ENCODE peak calls at places on chromosomes 4 and X, in four cellular contexts. One of them, this sample, is unnamed.

GRCh38 chr4:151475338-151475737 is 66.4 kb downstream of the FHIP1A start:
- DNase-seq in sigmoid colon: no peak
- DNase-seq in PC-3: no peak
- DNase-seq in mucosa of descending colon: no peak
- DNase-seq in this sample: peak; percentile 54

GRCh38 chr4:106659386-106659785 is 290.8 kb upstream of the GIMD1 start:
- DNase-seq in sigmoid colon: no peak
- DNase-seq in PC-3: no peak
- DNase-seq in mucosa of descending colon: no peak
- DNase-seq in this sample: no peak

GRCh38 chr4:94419956-94420355 is 31.8 kb upstream of the PDLIM5 start:
- DNase-seq in sigmoid colon: no peak
- DNase-seq in PC-3: peak; percentile 11
- DNase-seq in mucosa of descending colon: no peak
- DNase-seq in this sample: peak; percentile 64

GRCh38 chrX:124335598-124335997 is 3.1 kb downstream of the TEX13D start:
- DNase-seq in sigmoid colon: no peak
- DNase-seq in PC-3: no peak
- DNase-seq in mucosa of descending colon: no peak
- DNase-seq in this sample: no peak

GRCh38 chr4:119041951-119042560 is 93.6 kb upstream of the MYOZ2 start:
- DNase-seq in sigmoid colon: peak; percentile 79
- DNase-seq in PC-3: peak; percentile 77
- DNase-seq in mucosa of descending colon: no peak
- DNase-seq in this sample: peak; percentile 49

GRCh38 chr4:8346838-8347605 is 77.5 kb downstream of the HTRA3 start:
- DNase-seq in sigmoid colon: peak; percentile 60
- DNase-seq in PC-3: no peak
- DNase-seq in mucosa of descending colon: no peak
- DNase-seq in this sample: no peak

GRCh38 chr4:95535180-95535579 is 13.6 kb downstream of the UNC5C start:
- DNase-seq in sigmoid colon: no peak
- DNase-seq in PC-3: no peak
- DNase-seq in mucosa of descending colon: no peak
- DNase-seq in this sample: no peak

GRCh38 chr4:95548738-95549245 is at the start of gene UNC5C:
- DNase-seq in sigmoid colon: peak; percentile 88
- DNase-seq in PC-3: no peak
- DNase-seq in mucosa of descending colon: peak; percentile 69
- DNase-seq in this sample: peak; percentile 76

GRCh38 chr4:26412381-26413372 is 77.6 kb downstream of the CCKAR start:
- DNase-seq in sigmoid colon: no peak
- DNase-seq in PC-3: no peak
- DNase-seq in mucosa of descending colon: no peak
- DNase-seq in this sample: no peak

GRCh38 chrX:12488781-12489180 is 302.4 kb upstream of the PRPS2 start:
- DNase-seq in sigmoid colon: no peak
- DNase-seq in PC-3: no peak
- DNase-seq in mucosa of descending colon: no peak
- DNase-seq in this sample: no peak

GRCh38 chrX:108947205-108947604 is 210.8 kb upstream of the IRS4 start:
- DNase-seq in sigmoid colon: no peak
- DNase-seq in PC-3: no peak
- DNase-seq in mucosa of descending colon: no peak
- DNase-seq in this sample: no peak

GRCh38 chr4:113872426-113873260 is 106.8 kb downstream of the ARSJ start:
- DNase-seq in sigmoid colon: no peak
- DNase-seq in PC-3: no peak
- DNase-seq in mucosa of descending colon: no peak
- DNase-seq in this sample: peak; percentile 63

GRCh38 chr4:4590496-4590895 is 48.6 kb upstream of the STX18 start:
- DNase-seq in sigmoid colon: no peak
- DNase-seq in PC-3: peak; percentile 39
- DNase-seq in mucosa of descending colon: no peak
- DNase-seq in this sample: peak; percentile 20

GRCh38 chr4:81621490-81621889 is 149.8 kb upstream of the RASGEF1B start:
- DNase-seq in sigmoid colon: no peak
- DNase-seq in PC-3: no peak
- DNase-seq in mucosa of descending colon: no peak
- DNase-seq in this sample: no peak

GRCh38 chrX:50691820-50692219 is 122.2 kb downstream of the SHROOM4 start:
- DNase-seq in sigmoid colon: no peak
- DNase-seq in PC-3: peak; percentile 75
- DNase-seq in mucosa of descending colon: no peak
- DNase-seq in this sample: no peak

DNA sequence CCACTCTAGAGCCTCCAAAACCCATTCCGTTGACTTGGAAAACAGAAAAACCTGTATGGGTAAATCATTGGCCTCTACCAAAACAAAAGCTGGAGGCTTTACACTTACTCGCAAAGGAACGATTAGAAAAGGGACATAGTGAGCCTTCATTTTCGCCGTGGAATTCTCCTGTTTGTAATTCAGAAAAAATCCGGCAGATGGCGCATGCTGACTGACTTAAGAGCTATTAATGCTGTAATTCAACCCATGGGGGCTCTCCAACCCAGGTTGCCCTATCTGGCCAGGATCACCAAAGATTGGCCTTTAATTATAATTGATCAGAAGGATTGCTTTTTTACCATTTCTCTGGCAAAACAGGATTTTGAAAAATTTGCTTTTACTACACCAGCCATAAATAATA is 60.8 kb downstream of the ZNF732 start:
- DNase-seq in sigmoid colon: peak; percentile 66
- DNase-seq in PC-3: peak; percentile 58
- DNase-seq in mucosa of descending colon: no peak
- DNase-seq in this sample: no peak
- H3K9me3 ChIP-seq in sigmoid colon: peaks cover 3% of the 10 kb centered on the region
- H3K9me3 ChIP-seq in PC-3: peaks cover 13% of the 10 kb centered on the region
- H3K9me3 ChIP-seq in mucosa of descending colon: peaks cover 28% of the 10 kb centered on the region
- H3K9me3 ChIP-seq in this sample: peaks cover 28% of the 10 kb centered on the region

DNA sequence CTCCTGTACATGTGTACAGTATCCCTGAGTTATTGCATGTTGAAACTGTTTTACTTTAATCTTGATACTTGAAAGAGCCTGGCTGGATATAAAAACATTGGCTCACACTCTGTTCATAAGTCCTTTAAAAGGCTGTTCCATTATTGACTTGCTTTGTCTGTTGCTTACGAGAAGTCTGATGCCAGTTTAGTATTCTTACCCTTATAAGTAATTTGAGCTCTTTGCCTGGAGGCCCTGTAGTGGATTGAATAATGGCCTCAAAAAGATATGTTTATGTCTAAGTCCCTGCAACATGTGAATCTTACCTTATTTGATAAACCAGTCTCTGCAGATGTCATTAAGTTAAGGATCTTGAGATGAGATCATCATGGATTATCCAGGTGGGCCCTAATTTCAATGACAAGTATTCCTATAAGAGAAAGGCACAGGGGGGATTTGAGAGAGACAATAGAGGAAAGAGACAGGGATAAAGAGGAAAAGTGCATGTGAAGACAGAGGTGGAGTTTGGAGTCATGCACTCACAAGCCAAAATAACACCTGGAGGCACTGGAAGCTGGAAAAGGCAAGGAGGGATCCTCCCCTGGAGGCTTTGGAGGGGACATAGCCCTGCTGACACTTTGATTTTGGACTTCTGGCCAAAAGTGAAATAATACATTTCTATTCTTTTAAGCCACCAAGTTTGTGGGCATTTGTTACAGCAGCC is 98.1 kb downstream of the IRF2 start:
- DNase-seq in sigmoid colon: no peak
- DNase-seq in PC-3: peak; percentile 20
- DNase-seq in mucosa of descending colon: no peak
- DNase-seq in this sample: no peak
- H3K9me3 ChIP-seq in sigmoid colon: no peaks in the 10 kb centered on the region
- H3K9me3 ChIP-seq in PC-3: no peaks in the 10 kb centered on the region
- H3K9me3 ChIP-seq in mucosa of descending colon: no peaks in the 10 kb centered on the region
- H3K9me3 ChIP-seq in this sample: no peaks in the 10 kb centered on the region

GRCh38 chrX:135740683-135741149 is 27.3 kb downstream of the CT45A3 start:
- DNase-seq in sigmoid colon: no peak
- DNase-seq in PC-3: peak; percentile 54
- DNase-seq in mucosa of descending colon: no peak
- DNase-seq in this sample: no peak
- H3K9me3 ChIP-seq in sigmoid colon: no peaks in the 10 kb centered on the region
- H3K9me3 ChIP-seq in PC-3: no peaks in the 10 kb centered on the region
- H3K9me3 ChIP-seq in mucosa of descending colon: no peaks in the 10 kb centered on the region
- H3K9me3 ChIP-seq in this sample: no peaks in the 10 kb centered on the region

GRCh38 chr4:170400346-170400745 is 310.6 kb upstream of the AADAT start:
- DNase-seq in sigmoid colon: no peak
- DNase-seq in PC-3: peak; percentile 19
- DNase-seq in mucosa of descending colon: no peak
- DNase-seq in this sample: no peak
- H3K9me3 ChIP-seq in sigmoid colon: no peaks in the 10 kb centered on the region
- H3K9me3 ChIP-seq in PC-3: no peaks in the 10 kb centered on the region
- H3K9me3 ChIP-seq in mucosa of descending colon: no peaks in the 10 kb centered on the region
- H3K9me3 ChIP-seq in this sample: peaks cover 3% of the 10 kb centered on the region

GRCh38 chrX:79366888-79367749 is at the start of gene ITM2A:
- DNase-seq in sigmoid colon: peak; percentile 61
- DNase-seq in PC-3: no peak
- DNase-seq in mucosa of descending colon: peak; percentile 65
- DNase-seq in this sample: no peak

GRCh38 chrX:79369871-79370270 is 2.7 kb upstream of the ITM2A start:
- DNase-seq in sigmoid colon: no peak
- DNase-seq in PC-3: no peak
- DNase-seq in mucosa of descending colon: no peak
- DNase-seq in this sample: no peak

GRCh38 chrX:79367907-79368306 is 773 bp upstream of the ITM2A start:
- DNase-seq in sigmoid colon: no peak
- DNase-seq in PC-3: no peak
- DNase-seq in mucosa of descending colon: no peak
- DNase-seq in this sample: no peak

GRCh38 chrX:79375340-79375739 is 8.2 kb upstream of the ITM2A start:
- DNase-seq in sigmoid colon: no peak
- DNase-seq in PC-3: no peak
- DNase-seq in mucosa of descending colon: no peak
- DNase-seq in this sample: no peak

GRCh38 chrX:79371640-79372039 is 4.5 kb upstream of the ITM2A start:
- DNase-seq in sigmoid colon: no peak
- DNase-seq in PC-3: no peak
- DNase-seq in mucosa of descending colon: no peak
- DNase-seq in this sample: no peak
- H3K9me3 ChIP-seq in sigmoid colon: no peaks in the 10 kb centered on the region
- H3K9me3 ChIP-seq in PC-3: no peaks in the 10 kb centered on the region
- H3K9me3 ChIP-seq in mucosa of descending colon: no peaks in the 10 kb centered on the region
- H3K9me3 ChIP-seq in this sample: no peaks in the 10 kb centered on the region

This sample was measured in astrocyte.